ENCODE peak calls at places on chromosome 21, in nine cellular contexts. K is HFF-Myc; G is lung; P is sigmoid colon; B is tibial nerve; F is IMR-90; C is neural progenitor cell; O is OCI-LY7; U is CD8-positive, alpha-beta T cell. X is an unnamed sample.

GRCh38 chr21:33892853-33893252 is 22.8 kb downstream of the ATP5PO start:
- DNase-seq in K (no peak), G (no peak), P (no peak), B (no peak), F (no peak), C (peak; percentile 65), O (peak; percentile 9), U (no peak), X (no peak)

GRCh38 chr21:39137248-39138186 is 45.7 kb downstream of the PSMG1 start:
- DNase-seq in K (no peak), G (no peak), P (no peak), B (no peak), F (peak; percentile 24), C (peak; percentile 33), O (no peak), U (no peak), X (no peak)

GRCh38 chr21:38965241-38965640 is 159.5 kb downstream of the ETS2 start:
- DNase-seq in K (no peak), G (no peak), P (no peak), B (no peak), F (peak; percentile 51), C (no peak), O (no peak), U (no peak), X (no peak)

GRCh38 chr21:29078884-29079765 is 5.7 kb upstream of the CCT8 start:
- DNase-seq in K (no peak), G (peak; percentile 37), P (no peak), B (no peak), F (no peak), C (no peak), O (peak; percentile 66), U (peak; percentile 21), X (no peak)

GRCh38 chr21:31158789-31159581 is 120.7 kb upstream of the KRTAP19-8 start:
- DNase-seq in K (no peak), G (no peak), P (no peak), B (no peak), F (peak; percentile 26), C (no peak), O (peak; percentile 2), U (no peak), X (no peak)

GRCh38 chr21:39445339-39446269 is at the start of gene LCA5L:
- DNase-seq in K (peak; percentile 69), G (peak; percentile 91), P (peak; percentile 95), B (peak; percentile 66), F (peak; percentile 81), C (peak; percentile 97), O (peak; percentile 93), U (peak; percentile 92), X (peak; percentile 95)

GRCh38 chr21:14675774-14676530 is 129.8 kb upstream of the SAMSN1 start:
- DNase-seq in K (no peak), G (no peak), P (no peak), B (no peak), F (no peak), C (no peak), O (peak; percentile 90), U (peak; percentile 11), X (no peak)

GRCh38 chr21:17911628-17912027 is 92.5 kb upstream of the C21orf91 start:
- DNase-seq in K (peak; percentile 73), G (no peak), P (no peak), B (no peak), F (peak; percentile 42), C (no peak), O (no peak), U (no peak), X (no peak)

GRCh38 chr21:30839304-30839703 is 9.7 kb upstream of the KRTAP7-1 start:
- DNase-seq in K (peak; percentile 0), G (no peak), P (no peak), B (no peak), F (no peak), C (peak; percentile 75), O (peak; percentile 7), U (no peak), X (no peak)

GRCh38 chr21:23014021-23014420 is 2015.8 kb downstream of the NCAM2 start:
- DNase-seq in K (no peak), G (no peak), P (no peak), B (no peak), F (no peak), C (no peak), O (no peak), U (no peak), X (no peak)

GRCh38 chr21:42089093-42089631 is 18.0 kb downstream of the UMODL1 start:
- DNase-seq in K (no peak), G (no peak), P (no peak), B (no peak), F (no peak), C (no peak), O (no peak), U (no peak), X (no peak)

GRCh38 chr21:29382029-29382654 is 83.4 kb downstream of the BACH1 start:
- DNase-seq in K (peak; percentile 11), G (no peak), P (no peak), B (no peak), F (peak; percentile 75), C (no peak), O (no peak), U (no peak), X (no peak)

GRCh38 chr21:39400173-39400572 is 45.4 kb downstream of the LCA5L start:
- DNase-seq in K (no peak), G (no peak), P (no peak), B (no peak), F (no peak), C (no peak), O (no peak), U (no peak), X (no peak)

GRCh38 chr21:17585875-17586450 is 26.7 kb downstream of the BTG3 start:
- DNase-seq in K (peak; percentile 52), G (no peak), P (no peak), B (no peak), F (peak; percentile 62), C (peak; percentile 38), O (peak; percentile 72), U (peak; percentile 10), X (no peak)

GRCh38 chr21:38839683-38840286 is 34.1 kb downstream of the ETS2 start:
- DNase-seq in K (peak; percentile 36), G (no peak), P (no peak), B (no peak), F (peak; percentile 94), C (no peak), O (no peak), U (no peak), X (no peak)

DNA sequence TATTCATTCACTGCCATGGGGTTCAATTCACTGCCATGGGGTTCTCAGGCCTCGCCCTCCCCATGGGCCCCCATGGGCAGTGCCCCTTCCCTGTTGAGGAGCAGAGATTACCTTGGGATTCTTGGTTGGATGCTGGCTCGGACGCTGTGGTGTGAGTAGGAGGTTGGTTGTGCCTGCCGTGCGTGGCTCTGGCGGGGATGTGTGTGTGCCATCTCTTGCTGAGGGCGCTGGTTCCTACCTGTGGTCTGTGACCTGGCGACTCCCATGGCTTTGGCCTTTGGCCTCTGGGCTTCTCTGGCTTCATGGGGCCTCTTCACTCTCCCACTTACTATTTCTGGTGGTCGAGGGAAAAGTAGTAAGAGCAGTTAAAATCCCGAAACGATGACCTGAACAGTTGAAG is 42.1 kb downstream of the PCNT start:
- DNase-seq in K (no peak), G (no peak), P (no peak), B (no peak), F (no peak), C (no peak), O (no peak), U (no peak), X (no peak)
- TF ChIP-seq CTCF in K (no peak), G (no peak), P (no peak), B (no peak), F (no peak), C (no peak), O (no peak), U (no peak), X (no peak)

GRCh38 chr21:37273911-37274690 is 7.0 kb upstream of the VPS26C start:
- DNase-seq in K (no peak), G (no peak), P (no peak), B (no peak), F (no peak), C (no peak), O (no peak), U (no peak), X (no peak)

GRCh38 chr21:37276377-37276776 is 9.2 kb upstream of the VPS26C start:
- DNase-seq in K (no peak), G (no peak), P (no peak), B (no peak), F (no peak), C (no peak), O (no peak), U (no peak), X (no peak)

GRCh38 chr21:37272897-37273296 is 5.8 kb upstream of the VPS26C start:
- DNase-seq in K (no peak), G (no peak), P (no peak), B (no peak), F (no peak), C (no peak), O (no peak), U (no peak), X (no peak)

GRCh38 chr21:37270576-37271365 is 3.6 kb upstream of the VPS26C start:
- DNase-seq in K (no peak), G (no peak), P (no peak), B (no peak), F (no peak), C (no peak), O (no peak), U (no peak), X (no peak)

DNA sequence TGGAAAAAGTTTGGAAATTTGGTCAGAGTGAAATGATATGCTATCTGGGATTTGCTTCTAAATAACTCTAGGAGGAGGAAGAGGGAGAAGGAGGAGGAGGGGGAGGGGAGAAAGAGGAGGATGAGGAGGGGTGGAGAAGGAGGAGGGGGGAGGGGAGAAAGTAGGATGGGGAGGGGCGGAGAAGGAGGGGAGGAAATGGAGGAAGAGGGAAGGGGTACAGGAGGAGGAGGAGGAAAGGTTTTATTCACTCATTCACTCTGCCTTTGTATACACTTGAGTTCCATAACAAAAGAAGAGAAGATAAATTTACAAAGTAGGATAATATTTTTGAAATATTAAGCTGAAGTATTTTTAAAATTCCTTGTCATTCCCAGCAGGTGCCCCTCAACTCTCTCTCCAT is 6.3 kb upstream of the VPS26C start:
- DNase-seq in K (no peak), G (no peak), P (no peak), B (no peak), F (no peak), C (no peak), O (no peak), U (no peak), X (no peak)
- H3K4me3 ChIP-seq in K (no peak overlapping the region), G (no peak overlapping the region), P (no peak overlapping the region), B (no peak overlapping the region), F (no peak overlapping the region), C (no peak overlapping the region), O (no peak overlapping the region), U (no peak overlapping the region), X (no peak overlapping the region)

DNA sequence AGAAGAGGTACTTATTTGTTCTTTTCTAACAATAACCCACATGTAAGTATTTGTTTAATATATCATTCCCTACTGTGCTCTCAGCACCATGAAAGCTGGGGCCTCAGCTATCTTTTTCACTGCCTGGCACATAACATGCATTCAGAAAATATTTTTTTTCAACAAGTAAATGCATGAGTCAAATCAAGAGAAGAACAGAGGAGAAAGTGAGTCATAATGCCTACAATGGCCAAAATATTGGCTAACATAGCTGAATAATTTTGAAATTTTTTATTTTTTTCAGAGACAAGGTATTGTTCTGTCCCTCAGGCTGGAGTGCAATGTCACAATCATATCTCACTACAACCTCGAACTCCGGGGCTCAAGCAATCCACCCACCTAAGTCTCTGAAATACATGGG is 252.2 kb upstream of the ADAMTS5 start:
- DNase-seq in K (no peak), G (no peak), P (no peak), B (no peak), F (peak; percentile 58), C (no peak), O (no peak), U (no peak), X (no peak)
- TF ChIP-seq CTCF in K (no peak), G (no peak), P (no peak), B (no peak), F (no peak), C (no peak), O (no peak), U (no peak), X (no peak)

GRCh38 chr21:44931501-44932365 is 8.1 kb upstream of the SLX9 start:
- DNase-seq in K (no peak), G (no peak), P (no peak), B (no peak), F (no peak), C (no peak), O (no peak), U (no peak), X (no peak)
- H3K4me3 ChIP-seq in K (no peak overlapping the region), G (no peak overlapping the region), P (peak overlapping the region; percentile 65), B (peak overlapping the region; percentile 22), F (peak overlapping the region; percentile 44), C (peak overlapping the region; percentile 47), O (peak overlapping the region; percentile 57), U (peak overlapping the region; percentile 72), X (peak overlapping the region; percentile 47)